ENCODE peak calls at places on chromosomes 13 and 19, in six cellular contexts. One of them, this sample, is unnamed.

GRCh38 chr19:46848389-46848788 is 2.3 kb downstream of the AP2S1 start:
- DNase-seq in NCI-H1092 treated with DMSO at 0.1 percent for 48 hours: no peak
- DNase-seq in stimulated activated CD4-positive, alpha-beta T cell treated with anti-CD3 and anti-CD28 coated beads, Interleukin-1b, Interleukin-23, amount 100 ng/mL, for 24 hours: no peak
- DNase-seq in activated CD4-positive, alpha-beta T cell treated with anti-CD3 and anti-CD28 coated beads for 36 hours: no peak
- DNase-seq in fibroblast of mammary gland: no peak
- DNase-seq in NCI-H446: no peak
- DNase-seq in this sample: no peak

GRCh38 chr19:15091918-15092753 is 10.1 kb downstream of the OR1I1 start:
- DNase-seq in NCI-H1092 treated with DMSO at 0.1 percent for 48 hours: peak; percentile 48
- DNase-seq in stimulated activated CD4-positive, alpha-beta T cell treated with anti-CD3 and anti-CD28 coated beads, Interleukin-1b, Interleukin-23, amount 100 ng/mL, for 24 hours: no peak
- DNase-seq in activated CD4-positive, alpha-beta T cell treated with anti-CD3 and anti-CD28 coated beads for 36 hours: peak; percentile 60
- DNase-seq in fibroblast of mammary gland: peak; percentile 76
- DNase-seq in NCI-H446: peak; percentile 83
- DNase-seq in this sample: no peak

GRCh38 chr19:56348289-56348877 is 33.7 kb upstream of the ZSCAN5A start:
- DNase-seq in NCI-H1092 treated with DMSO at 0.1 percent for 48 hours: no peak
- DNase-seq in stimulated activated CD4-positive, alpha-beta T cell treated with anti-CD3 and anti-CD28 coated beads, Interleukin-1b, Interleukin-23, amount 100 ng/mL, for 24 hours: no peak
- DNase-seq in activated CD4-positive, alpha-beta T cell treated with anti-CD3 and anti-CD28 coated beads for 36 hours: peak; percentile 61
- DNase-seq in fibroblast of mammary gland: peak; percentile 15
- DNase-seq in NCI-H446: no peak
- DNase-seq in this sample: no peak

GRCh38 chr13:83048419-83048818 is 833.9 kb downstream of the SLITRK1 start:
- DNase-seq in NCI-H1092 treated with DMSO at 0.1 percent for 48 hours: no peak
- DNase-seq in stimulated activated CD4-positive, alpha-beta T cell treated with anti-CD3 and anti-CD28 coated beads, Interleukin-1b, Interleukin-23, amount 100 ng/mL, for 24 hours: no peak
- DNase-seq in activated CD4-positive, alpha-beta T cell treated with anti-CD3 and anti-CD28 coated beads for 36 hours: no peak
- DNase-seq in fibroblast of mammary gland: peak; percentile 25
- DNase-seq in NCI-H446: no peak
- DNase-seq in this sample: no peak

GRCh38 chr13:105346141-105346766 is 1189.2 kb downstream of the EFNB2 start:
- DNase-seq in NCI-H1092 treated with DMSO at 0.1 percent for 48 hours: no peak
- DNase-seq in stimulated activated CD4-positive, alpha-beta T cell treated with anti-CD3 and anti-CD28 coated beads, Interleukin-1b, Interleukin-23, amount 100 ng/mL, for 24 hours: no peak
- DNase-seq in activated CD4-positive, alpha-beta T cell treated with anti-CD3 and anti-CD28 coated beads for 36 hours: no peak
- DNase-seq in fibroblast of mammary gland: peak; percentile 41
- DNase-seq in NCI-H446: no peak
- DNase-seq in this sample: no peak

GRCh38 chr13:40662866-40663265 is 3.6 kb downstream of the FOXO1 start:
- DNase-seq in NCI-H1092 treated with DMSO at 0.1 percent for 48 hours: no peak
- DNase-seq in stimulated activated CD4-positive, alpha-beta T cell treated with anti-CD3 and anti-CD28 coated beads, Interleukin-1b, Interleukin-23, amount 100 ng/mL, for 24 hours: no peak
- DNase-seq in activated CD4-positive, alpha-beta T cell treated with anti-CD3 and anti-CD28 coated beads for 36 hours: peak; percentile 58
- DNase-seq in fibroblast of mammary gland: no peak
- DNase-seq in NCI-H446: no peak
- DNase-seq in this sample: no peak

GRCh38 chr13:26488236-26489028 is 69.1 kb upstream of the WASF3 start:
- DNase-seq in NCI-H1092 treated with DMSO at 0.1 percent for 48 hours: no peak
- DNase-seq in stimulated activated CD4-positive, alpha-beta T cell treated with anti-CD3 and anti-CD28 coated beads, Interleukin-1b, Interleukin-23, amount 100 ng/mL, for 24 hours: no peak
- DNase-seq in activated CD4-positive, alpha-beta T cell treated with anti-CD3 and anti-CD28 coated beads for 36 hours: no peak
- DNase-seq in fibroblast of mammary gland: no peak
- DNase-seq in NCI-H446: peak; percentile 63
- DNase-seq in this sample: no peak

GRCh38 chr19:32471095-32471494 is 65.5 kb downstream of the DPY19L3 start:
- DNase-seq in NCI-H1092 treated with DMSO at 0.1 percent for 48 hours: no peak
- DNase-seq in stimulated activated CD4-positive, alpha-beta T cell treated with anti-CD3 and anti-CD28 coated beads, Interleukin-1b, Interleukin-23, amount 100 ng/mL, for 24 hours: no peak
- DNase-seq in activated CD4-positive, alpha-beta T cell treated with anti-CD3 and anti-CD28 coated beads for 36 hours: no peak
- DNase-seq in fibroblast of mammary gland: no peak
- DNase-seq in NCI-H446: no peak
- DNase-seq in this sample: no peak

GRCh38 chr13:100594731-100595130 is 6.1 kb upstream of the GGACT start:
- DNase-seq in NCI-H1092 treated with DMSO at 0.1 percent for 48 hours: no peak
- DNase-seq in stimulated activated CD4-positive, alpha-beta T cell treated with anti-CD3 and anti-CD28 coated beads, Interleukin-1b, Interleukin-23, amount 100 ng/mL, for 24 hours: no peak
- DNase-seq in activated CD4-positive, alpha-beta T cell treated with anti-CD3 and anti-CD28 coated beads for 36 hours: no peak
- DNase-seq in fibroblast of mammary gland: no peak
- DNase-seq in NCI-H446: no peak
- DNase-seq in this sample: no peak

GRCh38 chr13:93290503-93290902 is 63.9 kb downstream of the GPC6 start:
- DNase-seq in NCI-H1092 treated with DMSO at 0.1 percent for 48 hours: no peak
- DNase-seq in stimulated activated CD4-positive, alpha-beta T cell treated with anti-CD3 and anti-CD28 coated beads, Interleukin-1b, Interleukin-23, amount 100 ng/mL, for 24 hours: no peak
- DNase-seq in activated CD4-positive, alpha-beta T cell treated with anti-CD3 and anti-CD28 coated beads for 36 hours: no peak
- DNase-seq in fibroblast of mammary gland: peak; percentile 39
- DNase-seq in NCI-H446: no peak
- DNase-seq in this sample: no peak

GRCh38 chr13:63625869-63626268 is 2210.2 kb upstream of the PCDH20 start:
- DNase-seq in NCI-H1092 treated with DMSO at 0.1 percent for 48 hours: no peak
- DNase-seq in stimulated activated CD4-positive, alpha-beta T cell treated with anti-CD3 and anti-CD28 coated beads, Interleukin-1b, Interleukin-23, amount 100 ng/mL, for 24 hours: no peak
- DNase-seq in activated CD4-positive, alpha-beta T cell treated with anti-CD3 and anti-CD28 coated beads for 36 hours: no peak
- DNase-seq in fibroblast of mammary gland: peak; percentile 20
- DNase-seq in NCI-H446: no peak
- DNase-seq in this sample: no peak

GRCh38 chr13:80274643-80275042 is 66.3 kb downstream of the SPRY2 start:
- DNase-seq in NCI-H1092 treated with DMSO at 0.1 percent for 48 hours: no peak
- DNase-seq in stimulated activated CD4-positive, alpha-beta T cell treated with anti-CD3 and anti-CD28 coated beads, Interleukin-1b, Interleukin-23, amount 100 ng/mL, for 24 hours: no peak
- DNase-seq in activated CD4-positive, alpha-beta T cell treated with anti-CD3 and anti-CD28 coated beads for 36 hours: no peak
- DNase-seq in fibroblast of mammary gland: no peak
- DNase-seq in NCI-H446: no peak
- DNase-seq in this sample: no peak

GRCh38 chr13:22161871-22162270 is 491.0 kb downstream of the FGF9 start:
- DNase-seq in NCI-H1092 treated with DMSO at 0.1 percent for 48 hours: no peak
- DNase-seq in stimulated activated CD4-positive, alpha-beta T cell treated with anti-CD3 and anti-CD28 coated beads, Interleukin-1b, Interleukin-23, amount 100 ng/mL, for 24 hours: no peak
- DNase-seq in activated CD4-positive, alpha-beta T cell treated with anti-CD3 and anti-CD28 coated beads for 36 hours: no peak
- DNase-seq in fibroblast of mammary gland: no peak
- DNase-seq in NCI-H446: no peak
- DNase-seq in this sample: no peak

GRCh38 chr13:100022798-100023197 is 41.2 kb downstream of the ZIC2 start:
- DNase-seq in NCI-H1092 treated with DMSO at 0.1 percent for 48 hours: no peak
- DNase-seq in stimulated activated CD4-positive, alpha-beta T cell treated with anti-CD3 and anti-CD28 coated beads, Interleukin-1b, Interleukin-23, amount 100 ng/mL, for 24 hours: no peak
- DNase-seq in activated CD4-positive, alpha-beta T cell treated with anti-CD3 and anti-CD28 coated beads for 36 hours: no peak
- DNase-seq in fibroblast of mammary gland: no peak
- DNase-seq in NCI-H446: no peak
- DNase-seq in this sample: no peak

GRCh38 chr13:67094952-67095351 is 135.2 kb downstream of the PCDH9 start:
- DNase-seq in NCI-H1092 treated with DMSO at 0.1 percent for 48 hours: no peak
- DNase-seq in stimulated activated CD4-positive, alpha-beta T cell treated with anti-CD3 and anti-CD28 coated beads, Interleukin-1b, Interleukin-23, amount 100 ng/mL, for 24 hours: no peak
- DNase-seq in activated CD4-positive, alpha-beta T cell treated with anti-CD3 and anti-CD28 coated beads for 36 hours: no peak
- DNase-seq in fibroblast of mammary gland: no peak
- DNase-seq in NCI-H446: no peak
- DNase-seq in this sample: no peak

GRCh38 chr19:32224371-32225244 is 120.8 kb upstream of the ZNF507 start:
- DNase-seq in NCI-H1092 treated with DMSO at 0.1 percent for 48 hours: peak; percentile 4
- DNase-seq in stimulated activated CD4-positive, alpha-beta T cell treated with anti-CD3 and anti-CD28 coated beads, Interleukin-1b, Interleukin-23, amount 100 ng/mL, for 24 hours: peak; percentile 36
- DNase-seq in activated CD4-positive, alpha-beta T cell treated with anti-CD3 and anti-CD28 coated beads for 36 hours: peak; percentile 80
- DNase-seq in fibroblast of mammary gland: peak; percentile 35
- DNase-seq in NCI-H446: peak; percentile 41
- DNase-seq in this sample: peak; percentile 80

GRCh38 chr13:77000475-77000874 is 8.6 kb downstream of the CLN5 start:
- DNase-seq in NCI-H1092 treated with DMSO at 0.1 percent for 48 hours: no peak
- DNase-seq in stimulated activated CD4-positive, alpha-beta T cell treated with anti-CD3 and anti-CD28 coated beads, Interleukin-1b, Interleukin-23, amount 100 ng/mL, for 24 hours: no peak
- DNase-seq in activated CD4-positive, alpha-beta T cell treated with anti-CD3 and anti-CD28 coated beads for 36 hours: no peak
- DNase-seq in fibroblast of mammary gland: no peak
- DNase-seq in NCI-H446: no peak
- DNase-seq in this sample: no peak

GRCh38 chr13:98972627-98973026 is 5.2 kb downstream of the DOCK9 start:
- DNase-seq in NCI-H1092 treated with DMSO at 0.1 percent for 48 hours: no peak
- DNase-seq in stimulated activated CD4-positive, alpha-beta T cell treated with anti-CD3 and anti-CD28 coated beads, Interleukin-1b, Interleukin-23, amount 100 ng/mL, for 24 hours: no peak
- DNase-seq in activated CD4-positive, alpha-beta T cell treated with anti-CD3 and anti-CD28 coated beads for 36 hours: no peak
- DNase-seq in fibroblast of mammary gland: no peak
- DNase-seq in NCI-H446: no peak
- DNase-seq in this sample: no peak

GRCh38 chr19:1945899-1946298 is 4.9 kb downstream of the CSNK1G2 start:
- DNase-seq in NCI-H1092 treated with DMSO at 0.1 percent for 48 hours: no peak
- DNase-seq in stimulated activated CD4-positive, alpha-beta T cell treated with anti-CD3 and anti-CD28 coated beads, Interleukin-1b, Interleukin-23, amount 100 ng/mL, for 24 hours: no peak
- DNase-seq in activated CD4-positive, alpha-beta T cell treated with anti-CD3 and anti-CD28 coated beads for 36 hours: peak; percentile 58
- DNase-seq in fibroblast of mammary gland: peak; percentile 49
- DNase-seq in NCI-H446: peak; percentile 34
- DNase-seq in this sample: peak; percentile 82

GRCh38 chr19:16197188-16197621 is 506 bp upstream of the AP1M1 start:
- DNase-seq in NCI-H1092 treated with DMSO at 0.1 percent for 48 hours: no peak
- DNase-seq in stimulated activated CD4-positive, alpha-beta T cell treated with anti-CD3 and anti-CD28 coated beads, Interleukin-1b, Interleukin-23, amount 100 ng/mL, for 24 hours: no peak
- DNase-seq in activated CD4-positive, alpha-beta T cell treated with anti-CD3 and anti-CD28 coated beads for 36 hours: no peak
- DNase-seq in fibroblast of mammary gland: peak; percentile 99
- DNase-seq in NCI-H446: no peak
- DNase-seq in this sample: no peak

GRCh38 chr13:99086149-99086868 is 108.4 kb upstream of the DOCK9 start:
- DNase-seq in NCI-H1092 treated with DMSO at 0.1 percent for 48 hours: peak; percentile 55
- DNase-seq in stimulated activated CD4-positive, alpha-beta T cell treated with anti-CD3 and anti-CD28 coated beads, Interleukin-1b, Interleukin-23, amount 100 ng/mL, for 24 hours: peak; percentile 52
- DNase-seq in activated CD4-positive, alpha-beta T cell treated with anti-CD3 and anti-CD28 coated beads for 36 hours: peak; percentile 88
- DNase-seq in fibroblast of mammary gland: peak; percentile 51
- DNase-seq in NCI-H446: peak; percentile 38
- DNase-seq in this sample: no peak

GRCh38 chr13:38348890-38349289 is 761 bp upstream of the UFM1 start:
- DNase-seq in NCI-H1092 treated with DMSO at 0.1 percent for 48 hours: no peak
- DNase-seq in stimulated activated CD4-positive, alpha-beta T cell treated with anti-CD3 and anti-CD28 coated beads, Interleukin-1b, Interleukin-23, amount 100 ng/mL, for 24 hours: peak; percentile 1
- DNase-seq in activated CD4-positive, alpha-beta T cell treated with anti-CD3 and anti-CD28 coated beads for 36 hours: peak; percentile 58
- DNase-seq in fibroblast of mammary gland: peak; percentile 64
- DNase-seq in NCI-H446: no peak
- DNase-seq in this sample: no peak

GRCh38 chr13:98150836-98151489 is 8.1 kb downstream of the FARP1 start:
- DNase-seq in NCI-H1092 treated with DMSO at 0.1 percent for 48 hours: no peak
- DNase-seq in stimulated activated CD4-positive, alpha-beta T cell treated with anti-CD3 and anti-CD28 coated beads, Interleukin-1b, Interleukin-23, amount 100 ng/mL, for 24 hours: no peak
- DNase-seq in activated CD4-positive, alpha-beta T cell treated with anti-CD3 and anti-CD28 coated beads for 36 hours: no peak
- DNase-seq in fibroblast of mammary gland: no peak
- DNase-seq in NCI-H446: no peak
- DNase-seq in this sample: no peak

GRCh38 chr13:98351636-98352035 is 174.6 kb upstream of the RNF113B start:
- DNase-seq in NCI-H1092 treated with DMSO at 0.1 percent for 48 hours: no peak
- DNase-seq in stimulated activated CD4-positive, alpha-beta T cell treated with anti-CD3 and anti-CD28 coated beads, Interleukin-1b, Interleukin-23, amount 100 ng/mL, for 24 hours: no peak
- DNase-seq in activated CD4-positive, alpha-beta T cell treated with anti-CD3 and anti-CD28 coated beads for 36 hours: no peak
- DNase-seq in fibroblast of mammary gland: no peak
- DNase-seq in NCI-H446: no peak
- DNase-seq in this sample: no peak

GRCh38 chr13:98476106-98476505 is 100.8 kb downstream of the STK24 start:
- DNase-seq in NCI-H1092 treated with DMSO at 0.1 percent for 48 hours: no peak
- DNase-seq in stimulated activated CD4-positive, alpha-beta T cell treated with anti-CD3 and anti-CD28 coated beads, Interleukin-1b, Interleukin-23, amount 100 ng/mL, for 24 hours: peak; percentile 44
- DNase-seq in activated CD4-positive, alpha-beta T cell treated with anti-CD3 and anti-CD28 coated beads for 36 hours: peak; percentile 81
- DNase-seq in fibroblast of mammary gland: no peak
- DNase-seq in NCI-H446: no peak
- DNase-seq in this sample: no peak

GRCh38 chr19:38082256-38083118 is 141.5 kb downstream of the DPF1 start:
- DNase-seq in NCI-H1092 treated with DMSO at 0.1 percent for 48 hours: no peak
- DNase-seq in stimulated activated CD4-positive, alpha-beta T cell treated with anti-CD3 and anti-CD28 coated beads, Interleukin-1b, Interleukin-23, amount 100 ng/mL, for 24 hours: no peak
- DNase-seq in activated CD4-positive, alpha-beta T cell treated with anti-CD3 and anti-CD28 coated beads for 36 hours: no peak
- DNase-seq in fibroblast of mammary gland: no peak
- DNase-seq in NCI-H446: no peak
- DNase-seq in this sample: no peak

GRCh38 chr13:74987124-74987690 is 494.8 kb downstream of the TBC1D4 start:
- DNase-seq in NCI-H1092 treated with DMSO at 0.1 percent for 48 hours: no peak
- DNase-seq in stimulated activated CD4-positive, alpha-beta T cell treated with anti-CD3 and anti-CD28 coated beads, Interleukin-1b, Interleukin-23, amount 100 ng/mL, for 24 hours: no peak
- DNase-seq in activated CD4-positive, alpha-beta T cell treated with anti-CD3 and anti-CD28 coated beads for 36 hours: no peak
- DNase-seq in fibroblast of mammary gland: no peak
- DNase-seq in NCI-H446: no peak
- DNase-seq in this sample: no peak

GRCh38 chr13:95296326-95296939 is 4.8 kb downstream of the ABCC4 start:
- DNase-seq in NCI-H1092 treated with DMSO at 0.1 percent for 48 hours: peak; percentile 53
- DNase-seq in stimulated activated CD4-positive, alpha-beta T cell treated with anti-CD3 and anti-CD28 coated beads, Interleukin-1b, Interleukin-23, amount 100 ng/mL, for 24 hours: no peak
- DNase-seq in activated CD4-positive, alpha-beta T cell treated with anti-CD3 and anti-CD28 coated beads for 36 hours: peak; percentile 51
- DNase-seq in fibroblast of mammary gland: no peak
- DNase-seq in NCI-H446: no peak
- DNase-seq in this sample: peak; percentile 41

GRCh38 chr13:43911283-43911682 is 31.6 kb downstream of the LACC1 start:
- DNase-seq in NCI-H1092 treated with DMSO at 0.1 percent for 48 hours: no peak
- DNase-seq in stimulated activated CD4-positive, alpha-beta T cell treated with anti-CD3 and anti-CD28 coated beads, Interleukin-1b, Interleukin-23, amount 100 ng/mL, for 24 hours: no peak
- DNase-seq in activated CD4-positive, alpha-beta T cell treated with anti-CD3 and anti-CD28 coated beads for 36 hours: no peak
- DNase-seq in fibroblast of mammary gland: no peak
- DNase-seq in NCI-H446: no peak
- DNase-seq in this sample: no peak

GRCh38 chr13:87676254-87677042 is 5.3 kb downstream of the SLITRK5 start:
- DNase-seq in NCI-H1092 treated with DMSO at 0.1 percent for 48 hours: no peak
- DNase-seq in stimulated activated CD4-positive, alpha-beta T cell treated with anti-CD3 and anti-CD28 coated beads, Interleukin-1b, Interleukin-23, amount 100 ng/mL, for 24 hours: no peak
- DNase-seq in activated CD4-positive, alpha-beta T cell treated with anti-CD3 and anti-CD28 coated beads for 36 hours: no peak
- DNase-seq in fibroblast of mammary gland: no peak
- DNase-seq in NCI-H446: no peak
- DNase-seq in this sample: no peak

GRCh38 chr13:99085139-99085845 is 107.4 kb upstream of the DOCK9 start:
- DNase-seq in NCI-H1092 treated with DMSO at 0.1 percent for 48 hours: no peak
- DNase-seq in stimulated activated CD4-positive, alpha-beta T cell treated with anti-CD3 and anti-CD28 coated beads, Interleukin-1b, Interleukin-23, amount 100 ng/mL, for 24 hours: no peak
- DNase-seq in activated CD4-positive, alpha-beta T cell treated with anti-CD3 and anti-CD28 coated beads for 36 hours: peak; percentile 45
- DNase-seq in fibroblast of mammary gland: no peak
- DNase-seq in NCI-H446: no peak
- DNase-seq in this sample: no peak